ENCODE peak calls at places on chromosomes 6 and 20, in six cellular contexts. G, N, D, Z, E and A are unnamed samples.

GRCh38 chr6:110626442-110626841 is 150.0 kb upstream of the SLC22A16 start:
- DNase-seq in G (no peak), N (no peak), D (no peak), Z (no peak), E (no peak), A (no peak)

GRCh38 chr6:74479420-74479819 is 726.4 kb downstream of the COL12A1 start:
- DNase-seq in G (no peak), N (no peak), D (no peak), Z (no peak), E (no peak), A (no peak)

GRCh38 chr20:15674253-15675145 is 898.7 kb downstream of the KIF16B start:
- DNase-seq in G (no peak), N (no peak), D (peak; percentile 3), Z (no peak), E (no peak), A (no peak)

GRCh38 chr6:501891-502601 is 110.5 kb downstream of the IRF4 start:
- DNase-seq in G (no peak), N (no peak), D (no peak), Z (peak; percentile 58), E (peak; percentile 33), A (no peak)

GRCh38 chr6:79494841-79495240 is 42.4 kb downstream of the LCA5 start:
- DNase-seq in G (no peak), N (no peak), D (no peak), Z (no peak), E (no peak), A (no peak)

GRCh38 chr20:588932-589672 is 21.0 kb downstream of the TCF15 start:
- DNase-seq in G (no peak), N (no peak), D (no peak), Z (no peak), E (no peak), A (no peak)

GRCh38 chr6:33607784-33608161 is 13.3 kb upstream of the ITPR3 start:
- DNase-seq in G (no peak), N (no peak), D (no peak), Z (no peak), E (no peak), A (no peak)

GRCh38 chr6:42453027-42453648 is 1.4 kb upstream of the TRERF1 start:
- DNase-seq in G (peak; percentile 91), N (peak; percentile 89), D (peak; percentile 92), Z (peak; percentile 69), E (peak; percentile 65), A (peak; percentile 92)

GRCh38 chr6:111572216-111572706 is 33.4 kb downstream of the TRAF3IP2 start:
- DNase-seq in G (no peak), N (no peak), D (no peak), Z (no peak), E (no peak), A (no peak)

GRCh38 chr6:140319209-140319608 is 944.8 kb upstream of the CITED2 start:
- DNase-seq in G (no peak), N (no peak), D (no peak), Z (no peak), E (no peak), A (no peak)